ENCODE peak calls at places on chromosomes 7 and 10, in five cellular contexts. J is heart left ventricle; Q is cardiac fibroblast; P is CD8-positive, alpha-beta memory T cell; C is aorta. A is an unnamed sample.

GRCh38 chr10:72043016-72043834 is 45.1 kb downstream of the SPOCK2 start:
- DNase-seq in J (no peak), Q (no peak), P (no peak), C (no peak), A (no peak)

GRCh38 chr7:78095549-78095948 is 297.0 kb downstream of the PHTF2 start:
- DNase-seq in J (no peak), Q (peak), P (no peak), C (no peak), A (no peak)

GRCh38 chr7:98872328-98872924 is 2.6 kb upstream of the TMEM130 start:
- DNase-seq in J (no peak), Q (peak), P (no peak), C (peak), A (no peak)

GRCh38 chr10:68598978-68599753 is 39.0 kb downstream of the TET1 start:
- DNase-seq in J (peak), Q (no peak), P (no peak), C (no peak), A (no peak)

GRCh38 chr7:47751068-47751467 is 169.2 kb upstream of the TNS3 start:
- DNase-seq in J (no peak), Q (no peak), P (no peak), C (no peak), A (no peak)

GRCh38 chr10:71920540-71921318 is 43.5 kb upstream of the CHST3 start:
- DNase-seq in J (no peak), Q (peak), P (no peak), C (no peak), A (no peak)

GRCh38 chr7:133354546-133355324 is 101.9 kb downstream of the EXOC4 start:
- DNase-seq in J (no peak), Q (peak), P (no peak), C (no peak), A (no peak)

GRCh38 chr7:137652721-137653120 is 194.1 kb downstream of the DGKI start:
- DNase-seq in J (no peak), Q (peak), P (no peak), C (no peak), A (no peak)

GRCh38 chr10:113620486-113620885 is 43.4 kb downstream of the NRAP start:
- DNase-seq in J (no peak), Q (no peak), P (no peak), C (no peak), A (no peak)

GRCh38 chr10:31645786-31646185 is 282.8 kb downstream of the ARHGAP12 start:
- DNase-seq in J (no peak), Q (peak), P (no peak), C (no peak), A (no peak)

GRCh38 chr10:114631678-114632417 is 26.2 kb downstream of the ABLIM1 start:
- DNase-seq in J (peak), Q (no peak), P (no peak), C (peak), A (no peak)

GRCh38 chr10:117226813-117227451 is 14.0 kb upstream of the SLC18A2 start:
- DNase-seq in J (no peak), Q (peak), P (no peak), C (peak), A (no peak)

GRCh38 chr7:111486472-111487142 is 75.7 kb downstream of the IMMP2L start:
- DNase-seq in J (no peak), Q (peak), P (no peak), C (no peak), A (peak)

GRCh38 chr10:67520924-67521520 is 175.0 kb downstream of the CTNNA3 start:
- DNase-seq in J (peak), Q (peak), P (no peak), C (no peak), A (peak)

GRCh38 chr7:44066111-44066460 is 719 bp upstream of the PGAM2 start:
- DNase-seq in J (no peak), Q (peak), P (no peak), C (no peak), A (no peak)

GRCh38 chr10:60848126-60848525 is 69.8 kb downstream of the CDK1 start:
- DNase-seq in J (peak), Q (peak), P (no peak), C (no peak), A (no peak)

DNA sequence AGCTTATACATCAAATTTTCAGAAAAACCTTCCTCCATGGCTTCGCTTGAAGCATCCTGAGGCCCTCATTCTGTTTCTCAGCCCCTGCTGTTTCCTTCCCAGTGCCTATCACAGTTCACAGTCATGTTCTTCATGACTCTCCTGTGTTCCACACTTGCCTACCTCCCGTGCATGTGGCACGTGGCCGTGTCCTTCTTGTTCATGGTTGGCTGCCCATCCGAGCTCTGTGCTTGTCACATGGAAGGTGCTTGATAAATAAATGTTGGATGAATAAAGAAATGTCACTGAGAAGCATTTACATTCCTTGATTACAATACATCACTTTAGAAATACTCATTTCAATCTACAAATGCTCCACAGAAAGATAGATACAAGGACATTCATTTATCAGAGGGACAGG is 23.7 kb upstream of the EGFR start:
- DNase-seq in J (no peak), Q (no peak), P (no peak), C (no peak), A (no peak)
- H3K4me3 ChIP-seq in J (no peak), Q (no peak), P (no peak), C (no peak), A (no peak)

GRCh38 chr10:123134915-123135414 is 805 bp upstream of the HMX3 start:
- DNase-seq in J (no peak), Q (no peak), P (no peak), C (no peak), A (no peak)
- H3K4me3 ChIP-seq in J (peak), Q (no peak), P (peak), C (peak), A (no peak)

GRCh38 chr7:4631021-4631663 is 51.0 kb upstream of the FOXK1 start:
- DNase-seq in J (no peak), Q (no peak), P (no peak), C (no peak), A (no peak)
- H3K4me3 ChIP-seq in J (peak), Q (peak), P (no peak), C (no peak), A (no peak)

GRCh38 chr10:29622382-29622885 is 12.3 kb downstream of the SVIL start:
- DNase-seq in J (no peak), Q (no peak), P (no peak), C (no peak), A (no peak)
- H3K4me3 ChIP-seq in J (no peak), Q (no peak), P (no peak), C (no peak), A (no peak)

GRCh38 chr7:28672397-28672797 is 260.1 kb downstream of the CREB5 start:
- DNase-seq in J (no peak), Q (no peak), P (no peak), C (no peak), A (no peak)
- H3K4me3 ChIP-seq in J (no peak), Q (no peak), P (no peak), C (no peak), A (no peak)

GRCh38 chr7:147394329-147394728 is 1196.2 kb upstream of the C7orf33 start:
- DNase-seq in J (no peak), Q (no peak), P (no peak), C (no peak), A (no peak)
- H3K4me3 ChIP-seq in J (no peak), Q (no peak), P (no peak), C (no peak), A (no peak)

GRCh38 chr10:12279281-12279680 is 70.1 kb upstream of the CAMK1D start:
- DNase-seq in J (no peak), Q (no peak), P (no peak), C (no peak), A (no peak)
- H3K4me3 ChIP-seq in J (no peak), Q (no peak), P (no peak), C (no peak), A (no peak)

DNA sequence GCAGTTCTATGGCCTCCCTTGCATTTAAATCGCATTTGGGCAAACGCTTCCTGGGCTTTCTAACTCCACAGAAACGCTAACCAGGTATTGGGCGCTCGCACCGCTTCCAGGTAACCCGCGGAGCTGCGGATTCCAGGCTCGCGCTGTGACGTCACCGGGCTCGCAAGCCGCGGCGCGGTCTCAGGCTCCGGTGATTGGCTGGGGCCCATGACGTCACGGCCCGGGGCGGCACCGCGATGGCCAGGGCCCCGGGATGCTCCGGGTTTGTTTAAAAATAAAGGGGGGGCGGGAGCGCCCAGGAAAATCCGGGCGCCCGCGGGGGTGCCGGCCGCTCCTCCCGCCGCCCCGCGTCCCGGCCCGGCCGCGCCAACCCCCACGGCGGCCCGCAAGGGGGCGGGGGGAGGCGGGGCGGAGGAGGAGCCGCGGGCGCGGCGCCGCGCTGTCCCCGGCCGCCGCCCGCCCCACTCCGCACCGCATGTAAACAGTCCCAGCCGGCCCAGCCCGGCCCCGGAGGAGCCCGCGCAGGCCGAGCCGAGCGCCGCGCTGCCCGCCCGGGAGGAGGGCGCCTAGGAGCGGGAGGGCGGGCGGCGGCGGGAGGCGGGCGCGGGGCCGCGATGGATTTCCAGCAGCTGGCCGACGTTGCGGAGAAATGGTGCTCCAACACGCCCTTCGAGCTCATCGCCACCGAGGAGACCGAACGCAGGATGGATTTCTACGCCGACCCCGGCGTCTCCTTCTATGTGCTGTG is at the start of gene MTURN:
- DNase-seq in J (peak), Q (peak), P (peak), C (peak), A (no peak)
- H3K4me3 ChIP-seq in J (peak), Q (peak), P (peak), C (peak), A (peak)

DNA sequence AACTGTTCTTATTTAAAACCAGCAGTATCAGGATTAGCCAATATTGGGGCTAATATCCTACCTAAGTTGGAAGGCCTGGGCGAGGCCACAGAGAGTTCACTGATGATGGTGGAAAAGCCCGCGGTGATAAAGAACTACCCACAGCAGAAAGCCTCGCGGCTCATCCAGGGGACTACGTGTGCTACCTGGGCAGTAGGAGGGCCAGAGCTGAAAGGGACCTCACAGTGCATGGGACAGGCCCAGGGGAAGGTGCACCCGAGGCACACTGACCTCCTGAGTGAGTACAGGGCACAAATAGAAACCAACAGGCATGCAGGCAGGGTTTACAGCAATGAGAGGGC is 1.4 kb downstream of the WDR86 start:
- DNase-seq in J (no peak), Q (no peak), P (no peak), C (no peak), A (no peak)
- H3K4me3 ChIP-seq in J (peak), Q (no peak), P (no peak), C (no peak), A (no peak)